ENCODE peak calls at places on chromosomes 12 and 14, in nine cellular contexts. N is left ventricle myocardium inferior, S is cardiac fibroblast, L is brain microvascular endothelial cell, D is esophagus squamous epithelium, W is GM23338, I is lower lobe of right lung, T is tibial artery, M is endodermal cell. J is an unnamed sample.
A peak's percentile ranks its signal among the peaks of the same experiment; 100 is the strongest.

GRCh38 chr12:94954029-94954685 is 49.3 kb downstream of the NDUFA12 start:
- DNase-seq in N (no peak), S (peak; percentile 72), L (peak; percentile 51), D (no peak), W (no peak), I (no peak), T (no peak), M (no peak), J (no peak)

GRCh38 chr12:43914391-43914790 is 78.5 kb downstream of the TMEM117 start:
- DNase-seq in N (no peak), S (no peak), L (no peak), D (no peak), W (peak; percentile 19), I (no peak), T (no peak), M (no peak), J (no peak)

GRCh38 chr12:113006641-113007040 is 28.3 kb downstream of the OAS2 start:
- DNase-seq in N (no peak), S (no peak), L (no peak), D (no peak), W (no peak), I (no peak), T (no peak), M (no peak), J (no peak)

GRCh38 chr14:105076805-105077648 is 11.8 kb upstream of the GPR132 start:
- DNase-seq in N (no peak), S (no peak), L (no peak), D (no peak), W (no peak), I (no peak), T (no peak), M (no peak), J (no peak)

GRCh38 chr14:90381999-90382451 is 14.8 kb upstream of the CALM1 start:
- DNase-seq in N (no peak), S (peak; percentile 26), L (no peak), D (no peak), W (peak; percentile 75), I (peak; percentile 81), T (peak; percentile 35), M (peak; percentile 81), J (peak; percentile 32)

GRCh38 chr12:3236345-3237153 is 159.4 kb downstream of the TSPAN9 start:
- DNase-seq in N (no peak), S (peak; percentile 52), L (peak; percentile 82), D (no peak), W (peak; percentile 74), I (no peak), T (no peak), M (peak; percentile 94), J (peak; percentile 49)

GRCh38 chr12:94267907-94268575 is 119.7 kb downstream of the PLXNC1 start:
- DNase-seq in N (no peak), S (peak; percentile 29), L (no peak), D (no peak), W (no peak), I (no peak), T (no peak), M (peak; percentile 30), J (peak; percentile 26)

GRCh38 chr12:75571204-75571603 is 59.8 kb upstream of the KRR1 start:
- DNase-seq in N (no peak), S (no peak), L (no peak), D (no peak), W (no peak), I (no peak), T (no peak), M (no peak), J (no peak)

GRCh38 chr14:84323450-84323849 is 1206.5 kb upstream of the FLRT2 start:
- DNase-seq in N (no peak), S (no peak), L (no peak), D (no peak), W (no peak), I (no peak), T (no peak), M (no peak), J (no peak)

GRCh38 chr12:67714648-67715047 is 66.1 kb downstream of the DYRK2 start:
- DNase-seq in N (no peak), S (no peak), L (no peak), D (no peak), W (no peak), I (no peak), T (no peak), M (no peak), J (no peak)

GRCh38 chr12:50751921-50752721 is 11.8 kb upstream of the ATF1 start:
- DNase-seq in N (no peak), S (no peak), L (no peak), D (no peak), W (no peak), I (no peak), T (no peak), M (no peak), J (no peak)

GRCh38 chr12:95548539-95549391 is 2.5 kb downstream of the USP44 start:
- DNase-seq in N (peak; percentile 64), S (no peak), L (no peak), D (no peak), W (peak; percentile 82), I (peak; percentile 76), T (no peak), M (peak; percentile 92), J (no peak)

GRCh38 chr12:64390275-64390851 is at the start of gene C12orf56:
- DNase-seq in N (no peak), S (peak; percentile 13), L (no peak), D (no peak), W (peak; percentile 91), I (no peak), T (no peak), M (peak; percentile 85), J (no peak)

GRCh38 chr14:41289025-41289424 is 317.7 kb upstream of the LRFN5 start:
- DNase-seq in N (no peak), S (no peak), L (no peak), D (no peak), W (peak; percentile 5), I (no peak), T (no peak), M (no peak), J (no peak)

DNA sequence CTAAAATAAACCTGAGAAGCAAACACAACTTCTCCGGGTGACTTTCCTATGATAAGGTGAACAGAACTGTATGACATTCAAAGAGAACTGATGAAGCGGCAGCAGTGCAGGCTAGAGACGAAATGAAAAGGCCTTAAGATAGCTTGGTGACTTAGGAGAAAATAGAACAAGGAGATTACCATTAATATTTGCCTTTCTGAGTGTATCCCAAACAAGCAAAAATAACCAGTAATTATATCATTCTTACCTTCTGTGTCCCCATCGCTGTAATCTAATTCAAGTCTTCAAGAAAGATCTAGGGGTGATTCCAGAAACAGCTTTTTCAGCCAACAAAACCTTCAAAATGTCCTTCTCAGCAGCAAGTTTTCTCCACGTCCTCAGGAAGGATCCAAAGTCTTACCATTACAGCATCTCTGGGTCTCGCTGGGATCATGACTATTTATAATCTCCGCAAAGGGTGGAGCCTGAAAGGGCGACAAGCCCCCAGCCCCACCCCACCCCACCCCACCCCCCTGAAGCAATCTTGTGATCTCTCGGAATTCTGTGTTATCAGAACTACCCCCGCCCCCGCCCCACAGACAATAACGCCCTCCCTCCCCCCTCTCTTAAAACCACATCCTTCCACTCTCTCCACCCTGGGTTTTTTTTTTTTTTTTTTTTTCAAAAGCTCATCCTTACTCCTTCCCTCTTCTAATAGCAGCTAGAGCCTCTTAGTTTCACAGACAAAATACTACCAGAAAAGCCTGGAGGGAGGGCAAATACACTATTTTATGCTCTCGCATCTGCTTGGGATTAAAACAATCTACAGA is at the start of gene SLC2A3:
- DNase-seq in N (peak; percentile 39), S (peak; percentile 97), L (peak; percentile 87), D (peak; percentile 45), W (peak; percentile 90), I (no peak), T (peak; percentile 57), M (peak; percentile 97), J (peak; percentile 82)
- H3K4me3 ChIP-seq in N (peak within 1 kb of the TSS; percentile 75), S (peak within 1 kb of the TSS; percentile 51), L (peak within 1 kb of the TSS; percentile 91), D (peak within 1 kb of the TSS; percentile 47), W (peak within 1 kb of the TSS; percentile 95), I (peak within 1 kb of the TSS; percentile 62), T (peak within 1 kb of the TSS; percentile 55), M (peak within 1 kb of the TSS; percentile 96), J (peak within 1 kb of the TSS; percentile 70)

DNA sequence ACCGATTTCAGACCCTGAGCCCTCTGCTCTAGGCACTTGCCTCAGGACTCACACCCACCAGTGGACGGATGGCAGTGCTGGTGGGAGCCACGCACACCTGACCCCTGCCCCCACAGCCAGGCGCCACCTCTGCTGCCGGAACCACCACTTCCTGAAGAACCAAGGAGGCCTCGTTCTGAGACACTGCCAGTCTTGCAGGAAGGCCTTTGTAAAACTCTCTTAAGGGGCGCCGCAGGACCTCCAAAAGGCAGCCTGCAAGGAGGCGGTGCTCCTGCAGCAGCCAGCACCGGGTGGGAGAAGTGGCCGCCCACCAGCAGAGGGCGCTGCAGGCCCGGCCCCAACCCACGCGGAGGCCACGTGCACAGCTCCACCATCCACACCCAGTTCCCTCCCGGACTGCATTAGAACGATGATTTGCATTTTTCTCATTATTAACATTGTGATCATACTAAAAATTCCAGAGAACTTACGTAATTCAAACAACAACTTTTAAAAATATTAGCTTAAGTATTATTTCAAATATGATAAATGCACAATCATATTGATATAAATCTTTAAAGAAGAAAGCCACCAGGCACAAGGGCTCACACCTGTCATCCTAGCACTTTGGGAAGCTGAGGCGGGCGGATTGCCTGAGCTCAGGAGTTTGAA is 12.8 kb downstream of the STX2 start:
- DNase-seq in N (no peak), S (peak; percentile 57), L (peak; percentile 61), D (no peak), W (peak; percentile 87), I (peak; percentile 69), T (peak; percentile 37), M (peak; percentile 96), J (peak; percentile 41)
- TF ChIP-seq CTCF in N (peak; percentile 57), S (peak; percentile 85), L (peak; percentile 79), D (peak; percentile 51), W (peak; percentile 93), I (peak; percentile 84), T (peak; percentile 56), M (peak; percentile 97), J (peak; percentile 56)

DNA sequence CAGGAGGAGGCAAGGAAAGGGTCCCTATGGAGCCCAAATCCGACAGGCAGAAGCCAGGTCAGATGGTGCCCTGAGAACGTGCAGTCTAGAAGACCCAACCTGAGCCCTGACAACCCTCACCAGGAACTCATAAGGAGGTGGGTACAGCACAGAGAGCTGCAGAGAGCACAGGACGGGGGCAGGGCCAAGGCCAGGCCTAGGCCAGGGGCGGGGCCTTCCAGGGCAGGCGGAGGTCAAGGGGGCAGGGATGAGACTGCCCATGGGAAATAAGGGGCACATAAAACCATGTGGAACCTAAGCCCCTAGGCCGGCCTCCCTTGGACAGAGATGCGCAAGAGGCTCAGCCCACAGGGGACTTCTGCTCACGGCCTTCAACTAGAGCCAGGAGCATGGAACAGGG is 45.1 kb downstream of the SSH1 start:
- DNase-seq in N (no peak), S (no peak), L (no peak), D (no peak), W (no peak), I (no peak), T (no peak), M (no peak), J (no peak)
- H3K4me3 ChIP-seq in N (no peak overlapping the region), S (no peak overlapping the region), L (no peak overlapping the region), D (no peak overlapping the region), W (no peak overlapping the region), I (no peak overlapping the region), T (no peak overlapping the region), M (no peak overlapping the region), J (no peak overlapping the region)

DNA sequence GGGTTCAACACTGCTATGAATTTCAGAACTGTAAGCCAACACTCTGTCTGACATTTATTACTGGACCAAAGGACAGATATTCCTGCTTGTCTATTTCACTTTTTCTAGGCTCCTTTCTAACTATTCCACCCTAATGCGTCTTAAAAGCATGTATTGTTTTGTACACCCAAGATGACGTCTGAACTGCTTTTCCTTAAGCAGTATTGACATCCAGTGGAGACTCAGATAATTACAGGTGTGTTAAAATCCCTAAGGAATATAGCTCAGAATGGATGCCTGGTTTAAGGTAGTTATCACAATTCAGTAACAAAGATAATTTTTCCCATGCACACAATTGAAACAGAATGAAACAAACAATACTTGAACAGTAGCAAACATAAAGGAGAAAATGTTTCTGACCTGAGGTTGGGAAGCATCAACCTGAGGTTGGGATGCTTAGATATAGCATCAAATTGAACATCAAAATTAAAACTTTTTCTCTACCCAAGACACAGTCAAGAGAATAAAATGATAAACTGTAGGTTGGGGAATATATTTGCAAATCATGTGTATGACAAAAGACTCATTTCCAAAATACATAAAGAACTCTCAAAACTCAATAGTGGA is 93.7 kb upstream of the PTPRR start:
- DNase-seq in N (no peak), S (peak; percentile 84), L (no peak), D (no peak), W (peak; percentile 64), I (no peak), T (no peak), M (no peak), J (no peak)
- TF ChIP-seq CTCF in N (peak; percentile 48), S (peak; percentile 55), L (peak; percentile 22), D (no peak), W (peak; percentile 75), I (peak; percentile 49), T (peak; percentile 63), M (peak; percentile 76), J (no peak)

J was measured in GM12865.